ENCODE peak calls at places on chromosomes 7 and 10, in eight cellular contexts. T, F, X, J, H, W, N and I are unnamed samples.

GRCh38 chr7:22665816-22666375 is 61.1 kb upstream of the IL6 start:
- DNase-seq in T (no peak), F (no peak), X (no peak), J (peak; percentile 56), H (no peak), W (peak; percentile 13), N (no peak), I (no peak)

GRCh38 chr7:143892527-143893300 is 9.3 kb downstream of the TCAF1 start:
- DNase-seq in T (no peak), F (no peak), X (no peak), J (peak; percentile 71), H (no peak), W (no peak), N (no peak), I (no peak)

GRCh38 chr7:70728873-70729552 is 402.9 kb upstream of the GALNT17 start:
- DNase-seq in T (no peak), F (no peak), X (no peak), J (peak; percentile 49), H (no peak), W (no peak), N (no peak), I (no peak)

GRCh38 chr10:20970044-20970443 is 72.9 kb upstream of the NEBL start:
- DNase-seq in T (no peak), F (no peak), X (no peak), J (peak; percentile 63), H (no peak), W (no peak), N (no peak), I (no peak)

GRCh38 chr10:110649652-110650264 is 5.6 kb downstream of the RBM20 start:
- DNase-seq in T (no peak), F (no peak), X (no peak), J (no peak), H (no peak), W (no peak), N (no peak), I (no peak)

GRCh38 chr10:49579621-49580020 is 30.5 kb upstream of the SLC18A3 start:
- DNase-seq in T (no peak), F (no peak), X (no peak), J (no peak), H (no peak), W (no peak), N (no peak), I (no peak)

GRCh38 chr10:15712903-15713302 is 6.8 kb downstream of the ITGA8 start:
- DNase-seq in T (no peak), F (no peak), X (no peak), J (no peak), H (no peak), W (no peak), N (no peak), I (no peak)

GRCh38 chr7:157445956-157446295 is 109.1 kb downstream of the DNAJB6 start:
- DNase-seq in T (no peak), F (no peak), X (no peak), J (no peak), H (no peak), W (no peak), N (no peak), I (no peak)

GRCh38 chr10:70656489-70656888 is 15.8 kb upstream of the ADAMTS14 start:
- DNase-seq in T (peak; percentile 8), F (no peak), X (no peak), J (peak; percentile 97), H (peak; percentile 98), W (peak; percentile 16), N (no peak), I (no peak)

GRCh38 chr10:97738616-97739015 is 1.7 kb downstream of the ZFYVE27 start:
- DNase-seq in T (no peak), F (no peak), X (no peak), J (no peak), H (no peak), W (no peak), N (no peak), I (no peak)

GRCh38 chr10:34241226-34242000 is 573.7 kb downstream of the PARD3 start:
- DNase-seq in T (no peak), F (no peak), X (no peak), J (no peak), H (no peak), W (no peak), N (no peak), I (no peak)

GRCh38 chr7:10239643-10240345 is 733.9 kb upstream of the PHF14 start:
- DNase-seq in T (no peak), F (no peak), X (no peak), J (no peak), H (no peak), W (no peak), N (no peak), I (no peak)

GRCh38 chr10:126229701-126230100 is 158.6 kb downstream of the ADAM12 start:
- DNase-seq in T (no peak), F (no peak), X (no peak), J (no peak), H (no peak), W (no peak), N (no peak), I (no peak)

GRCh38 chr10:63217120-63217605 is 84.0 kb downstream of the NRBF2 start:
- DNase-seq in T (no peak), F (no peak), X (no peak), J (peak; percentile 11), H (peak; percentile 23), W (no peak), N (peak; percentile 20), I (no peak)

GRCh38 chr7:26857534-26858228 is 6.7 kb downstream of the SKAP2 start:
- DNase-seq in T (no peak), F (no peak), X (no peak), J (peak; percentile 74), H (no peak), W (no peak), N (no peak), I (peak; percentile 79)

GRCh38 chr10:71974489-71975011 is 10.4 kb downstream of the CHST3 start:
- DNase-seq in T (peak; percentile 11), F (no peak), X (no peak), J (peak; percentile 78), H (no peak), W (peak; percentile 31), N (no peak), I (no peak)

GRCh38 chr10:92239600-92240288 is 51.1 kb downstream of the CPEB3 start:
- DNase-seq in T (peak; percentile 10), F (peak; percentile 15), X (peak; percentile 39), J (peak; percentile 50), H (no peak), W (peak; percentile 15), N (peak; percentile 36), I (peak; percentile 72)

GRCh38 chr10:68871105-68871711 is 29.9 kb upstream of the DDX50 start:
- DNase-seq in T (no peak), F (no peak), X (no peak), J (peak; percentile 59), H (peak; percentile 9), W (no peak), N (no peak), I (no peak)